ENCODE peak calls at places on chromosomes 6 and 20, in six cellular contexts. One of them, this sample, is unnamed.

GRCh38 chr6:104921896-104922295 is 35.0 kb upstream of the LIN28B start:
- DNase-seq in AG04450: no peak
- DNase-seq in heart right ventricle: no peak
- DNase-seq in BE2C: no peak
- DNase-seq in GM06990: no peak
- DNase-seq in left ventricle myocardium inferior: no peak
- DNase-seq in this sample: no peak

GRCh38 chr6:138944412-138944811 is 43.6 kb downstream of the REPS1 start:
- DNase-seq in AG04450: peak; percentile 6
- DNase-seq in heart right ventricle: no peak
- DNase-seq in BE2C: no peak
- DNase-seq in GM06990: no peak
- DNase-seq in left ventricle myocardium inferior: no peak
- DNase-seq in this sample: peak; percentile 39

GRCh38 chr6:141169419-141169818 is 963.3 kb upstream of the GJE1 start:
- DNase-seq in AG04450: peak; percentile 43
- DNase-seq in heart right ventricle: no peak
- DNase-seq in BE2C: no peak
- DNase-seq in GM06990: no peak
- DNase-seq in left ventricle myocardium inferior: no peak
- DNase-seq in this sample: peak; percentile 57

GRCh38 chr6:51526049-51526448 is 561.4 kb downstream of the PKHD1 start:
- DNase-seq in AG04450: no peak
- DNase-seq in heart right ventricle: no peak
- DNase-seq in BE2C: no peak
- DNase-seq in GM06990: no peak
- DNase-seq in left ventricle myocardium inferior: no peak
- DNase-seq in this sample: no peak

GRCh38 chr6:105607624-105608392 is 204.9 kb upstream of the PREP start:
- DNase-seq in AG04450: no peak
- DNase-seq in heart right ventricle: no peak
- DNase-seq in BE2C: no peak
- DNase-seq in GM06990: no peak
- DNase-seq in left ventricle myocardium inferior: no peak
- DNase-seq in this sample: no peak

GRCh38 chr6:133814797-133815196 is 74.1 kb upstream of the TCF21 start:
- DNase-seq in AG04450: no peak
- DNase-seq in heart right ventricle: no peak
- DNase-seq in BE2C: no peak
- DNase-seq in GM06990: no peak
- DNase-seq in left ventricle myocardium inferior: no peak
- DNase-seq in this sample: peak; percentile 44

GRCh38 chr6:90411292-90411781 is 114.7 kb upstream of the BACH2 start:
- DNase-seq in AG04450: no peak
- DNase-seq in heart right ventricle: no peak
- DNase-seq in BE2C: no peak
- DNase-seq in GM06990: peak; percentile 75
- DNase-seq in left ventricle myocardium inferior: no peak
- DNase-seq in this sample: no peak

GRCh38 chr6:27772261-27773001 is 139.8 kb downstream of the OR2B2 start:
- DNase-seq in AG04450: peak; percentile 66
- DNase-seq in heart right ventricle: peak; percentile 78
- DNase-seq in BE2C: peak; percentile 90
- DNase-seq in GM06990: peak; percentile 86
- DNase-seq in left ventricle myocardium inferior: peak; percentile 84
- DNase-seq in this sample: peak; percentile 74

GRCh38 chr20:31720486-31721407 is 1.9 kb downstream of the BCL2L1 start:
- DNase-seq in AG04450: no peak
- DNase-seq in heart right ventricle: no peak
- DNase-seq in BE2C: no peak
- DNase-seq in GM06990: peak; percentile 43
- DNase-seq in left ventricle myocardium inferior: no peak
- DNase-seq in this sample: no peak

GRCh38 chr6:42877695-42878094 is 1.7 kb upstream of the RPL7L1 start:
- DNase-seq in AG04450: no peak
- DNase-seq in heart right ventricle: no peak
- DNase-seq in BE2C: no peak
- DNase-seq in GM06990: no peak
- DNase-seq in left ventricle myocardium inferior: no peak
- DNase-seq in this sample: no peak

DNA sequence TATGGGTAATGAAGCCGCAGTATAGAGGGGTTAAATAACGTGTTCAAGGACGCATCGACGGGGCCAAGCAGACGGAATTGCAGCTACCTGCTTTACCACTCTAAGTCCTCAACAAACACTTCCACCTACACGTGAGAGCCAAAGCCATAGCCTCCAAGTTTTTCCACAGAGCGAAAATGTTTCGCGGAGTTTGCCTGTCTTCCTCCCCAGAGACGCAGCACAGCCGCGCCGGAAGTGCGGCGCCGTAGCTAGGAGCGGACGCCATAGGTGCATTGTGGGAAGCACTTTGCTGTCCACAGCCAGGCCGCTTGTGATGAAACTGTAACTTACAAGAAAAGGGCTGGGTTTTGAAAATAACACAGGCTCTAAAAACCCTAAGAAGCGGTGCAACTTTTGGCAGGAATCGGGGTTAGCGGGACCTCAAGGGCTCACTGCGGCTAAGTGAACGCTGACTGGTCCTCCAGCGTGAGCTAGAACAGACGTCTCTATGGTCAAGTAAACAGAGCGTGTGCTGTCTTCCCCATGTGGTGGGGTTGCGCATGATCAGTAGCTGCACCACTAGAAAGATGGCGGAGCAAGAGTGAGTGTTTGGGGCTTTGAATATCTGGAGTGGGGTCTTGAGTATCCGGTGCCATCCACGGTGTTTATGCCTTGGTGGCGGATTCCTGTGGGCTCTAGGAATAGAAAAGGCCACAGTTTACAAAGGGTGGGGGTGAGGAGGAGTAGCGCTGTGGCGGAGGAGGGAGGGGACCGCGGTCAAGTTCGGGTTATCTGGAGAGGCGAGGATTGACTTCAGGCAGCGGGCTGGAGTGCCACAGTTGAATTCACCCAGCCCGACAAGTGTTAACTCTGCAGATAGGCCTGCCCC is at the start of gene RPL7L1:
- DNase-seq in AG04450: peak; percentile 69
- DNase-seq in heart right ventricle: peak; percentile 87
- DNase-seq in BE2C: peak; percentile 84
- DNase-seq in GM06990: peak; percentile 89
- DNase-seq in left ventricle myocardium inferior: peak; percentile 77
- DNase-seq in this sample: peak; percentile 89
- TF ChIP-seq CTCF in AG04450: no peak
- TF ChIP-seq CTCF in heart right ventricle: peak; percentile 3
- TF ChIP-seq CTCF in BE2C: peak; percentile 14
- TF ChIP-seq CTCF in GM06990: no peak
- TF ChIP-seq CTCF in left ventricle myocardium inferior: peak; percentile 41
- TF ChIP-seq CTCF in this sample: no peak

GRCh38 chr6:52663935-52664184 is 7.1 kb upstream of the TMEM14A start:
- DNase-seq in AG04450: no peak
- DNase-seq in heart right ventricle: no peak
- DNase-seq in BE2C: no peak
- DNase-seq in GM06990: no peak
- DNase-seq in left ventricle myocardium inferior: no peak
- DNase-seq in this sample: no peak
- TF ChIP-seq CTCF in AG04450: no peak
- TF ChIP-seq CTCF in heart right ventricle: no peak
- TF ChIP-seq CTCF in BE2C: no peak
- TF ChIP-seq CTCF in GM06990: no peak
- TF ChIP-seq CTCF in left ventricle myocardium inferior: peak; percentile 24
- TF ChIP-seq CTCF in this sample: peak; percentile 9

GRCh38 chr6:168131464-168132415 is 52.7 kb upstream of the FRMD1 start:
- DNase-seq in AG04450: no peak
- DNase-seq in heart right ventricle: no peak
- DNase-seq in BE2C: no peak
- DNase-seq in GM06990: no peak
- DNase-seq in left ventricle myocardium inferior: no peak
- DNase-seq in this sample: no peak

GRCh38 chr6:168133707-168134398 is 54.8 kb upstream of the FRMD1 start:
- DNase-seq in AG04450: no peak
- DNase-seq in heart right ventricle: no peak
- DNase-seq in BE2C: no peak
- DNase-seq in GM06990: no peak
- DNase-seq in left ventricle myocardium inferior: no peak
- DNase-seq in this sample: no peak

GRCh38 chr6:168133186-168133585 is 54.2 kb upstream of the FRMD1 start:
- DNase-seq in AG04450: no peak
- DNase-seq in heart right ventricle: peak; percentile 34
- DNase-seq in BE2C: no peak
- DNase-seq in GM06990: no peak
- DNase-seq in left ventricle myocardium inferior: peak; percentile 52
- DNase-seq in this sample: no peak

GRCh38 chr6:168130683-168131371 is 51.8 kb upstream of the FRMD1 start:
- DNase-seq in AG04450: no peak
- DNase-seq in heart right ventricle: no peak
- DNase-seq in BE2C: no peak
- DNase-seq in GM06990: no peak
- DNase-seq in left ventricle myocardium inferior: no peak
- DNase-seq in this sample: no peak

GRCh38 chr6:168132531-168133184 is 53.6 kb upstream of the FRMD1 start:
- DNase-seq in AG04450: peak; percentile 20
- DNase-seq in heart right ventricle: peak; percentile 75
- DNase-seq in BE2C: peak; percentile 66
- DNase-seq in GM06990: no peak
- DNase-seq in left ventricle myocardium inferior: peak; percentile 69
- DNase-seq in this sample: peak; percentile 26
- TF ChIP-seq CTCF in AG04450: peak; percentile 38
- TF ChIP-seq CTCF in heart right ventricle: peak; percentile 36
- TF ChIP-seq CTCF in BE2C: peak; percentile 48
- TF ChIP-seq CTCF in GM06990: no peak
- TF ChIP-seq CTCF in left ventricle myocardium inferior: peak; percentile 80
- TF ChIP-seq CTCF in this sample: peak; percentile 65

GRCh38 chr20:9349256-9349655 is 165.1 kb upstream of the LAMP5 start:
- DNase-seq in AG04450: no peak
- DNase-seq in heart right ventricle: no peak
- DNase-seq in BE2C: no peak
- DNase-seq in GM06990: no peak
- DNase-seq in left ventricle myocardium inferior: no peak
- DNase-seq in this sample: no peak

GRCh38 chr20:9354579-9354978 is 159.8 kb upstream of the LAMP5 start:
- DNase-seq in AG04450: no peak
- DNase-seq in heart right ventricle: no peak
- DNase-seq in BE2C: no peak
- DNase-seq in GM06990: no peak
- DNase-seq in left ventricle myocardium inferior: no peak
- DNase-seq in this sample: no peak

GRCh38 chr20:9352740-9353139 is 161.7 kb upstream of the LAMP5 start:
- DNase-seq in AG04450: no peak
- DNase-seq in heart right ventricle: no peak
- DNase-seq in BE2C: no peak
- DNase-seq in GM06990: no peak
- DNase-seq in left ventricle myocardium inferior: no peak
- DNase-seq in this sample: no peak

GRCh38 chr20:9353916-9354276 is 160.5 kb upstream of the LAMP5 start:
- DNase-seq in AG04450: no peak
- DNase-seq in heart right ventricle: no peak
- DNase-seq in BE2C: no peak
- DNase-seq in GM06990: no peak
- DNase-seq in left ventricle myocardium inferior: no peak
- DNase-seq in this sample: no peak

DNA sequence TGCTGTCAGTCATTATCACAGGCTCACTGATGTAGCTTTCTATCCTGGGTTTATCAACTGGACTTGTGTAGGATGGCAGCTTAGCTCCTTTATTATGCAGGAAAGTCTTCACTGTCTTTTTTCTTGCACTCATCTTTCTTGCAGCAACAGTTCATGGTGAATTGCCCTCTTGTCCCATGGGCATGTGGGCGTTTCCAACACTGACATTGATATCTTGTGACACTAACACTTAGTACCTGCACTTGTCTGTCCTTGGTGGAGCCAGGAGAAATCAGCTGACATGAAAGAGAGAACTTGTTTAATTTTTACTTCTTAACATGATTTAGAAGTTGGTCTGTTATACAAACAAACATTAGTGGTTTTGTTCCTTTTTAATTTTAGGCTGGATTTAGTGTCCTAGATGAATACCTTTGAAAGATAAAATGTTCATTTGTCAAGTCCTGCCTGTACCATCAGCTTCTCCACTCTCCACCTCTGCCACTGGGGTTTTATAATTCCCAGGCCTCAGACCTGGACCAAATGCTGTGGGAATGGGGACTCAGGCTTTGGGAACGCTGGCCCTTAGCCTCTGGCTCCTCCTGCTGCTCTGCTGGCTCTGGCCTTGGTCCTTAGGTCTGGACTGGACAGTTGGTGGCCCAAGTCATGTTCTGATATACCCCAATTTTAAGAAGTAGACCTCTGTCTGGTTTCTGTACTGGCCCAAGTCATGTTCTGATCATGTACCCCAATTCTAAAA is 161.0 kb upstream of the LAMP5 start:
- DNase-seq in AG04450: no peak
- DNase-seq in heart right ventricle: no peak
- DNase-seq in BE2C: no peak
- DNase-seq in GM06990: no peak
- DNase-seq in left ventricle myocardium inferior: peak; percentile 22
- DNase-seq in this sample: no peak
- TF ChIP-seq CTCF in AG04450: no peak
- TF ChIP-seq CTCF in heart right ventricle: no peak
- TF ChIP-seq CTCF in BE2C: peak; percentile 24
- TF ChIP-seq CTCF in GM06990: no peak
- TF ChIP-seq CTCF in left ventricle myocardium inferior: peak; percentile 36
- TF ChIP-seq CTCF in this sample: no peak